ENCODE peak calls at places on chromosome 9, in nine cellular contexts. One of them, this sample, is unnamed.

GRCh38 chr9:36091028-36091953 is 45.2 kb upstream of the GLIPR2 start:
- DNase-seq in spleen: no peak
- DNase-seq in WERI-Rb-1: no peak
- DNase-seq in left ventricle myocardium inferior: no peak
- DNase-seq in neural progenitor cell: no peak
- DNase-seq in lung: no peak
- DNase-seq in psoas muscle: no peak
- DNase-seq in DND-41: no peak
- DNase-seq in CD8-positive, alpha-beta T cell: no peak
- DNase-seq in this sample: no peak

GRCh38 chr9:108836771-108837170 is 19.0 kb downstream of the ACTL7B start:
- DNase-seq in neural progenitor cell: peak
- DNase-seq in DND-41: no peak
- DNase-seq in left ventricle myocardium inferior: no peak
- DNase-seq in lung: no peak
- DNase-seq in CD8-positive, alpha-beta T cell: no peak
- DNase-seq in WERI-Rb-1: peak
- DNase-seq in psoas muscle: no peak
- DNase-seq in spleen: no peak
- DNase-seq in this sample: no peak

GRCh38 chr9:115373710-115374045 is 255.7 kb upstream of the TNC start:
- DNase-seq in spleen: no peak
- DNase-seq in lung: no peak
- DNase-seq in CD8-positive, alpha-beta T cell: no peak
- DNase-seq in psoas muscle: no peak
- DNase-seq in neural progenitor cell: no peak
- DNase-seq in left ventricle myocardium inferior: no peak
- DNase-seq in DND-41: no peak
- DNase-seq in WERI-Rb-1: no peak
- DNase-seq in this sample: no peak

GRCh38 chr9:114612272-114612923 is 1.3 kb downstream of the TMEM268 start:
- DNase-seq in CD8-positive, alpha-beta T cell: no peak
- DNase-seq in WERI-Rb-1: no peak
- DNase-seq in left ventricle myocardium inferior: no peak
- DNase-seq in DND-41: peak
- DNase-seq in neural progenitor cell: no peak
- DNase-seq in lung: no peak
- DNase-seq in psoas muscle: no peak
- DNase-seq in spleen: no peak
- DNase-seq in this sample: no peak

GRCh38 chr9:112361602-112362001 is 18.3 kb upstream of the HSDL2 start:
- DNase-seq in WERI-Rb-1: no peak
- DNase-seq in DND-41: no peak
- DNase-seq in CD8-positive, alpha-beta T cell: no peak
- DNase-seq in psoas muscle: no peak
- DNase-seq in spleen: no peak
- DNase-seq in left ventricle myocardium inferior: no peak
- DNase-seq in neural progenitor cell: peak
- DNase-seq in lung: no peak
- DNase-seq in this sample: peak

GRCh38 chr9:117400131-117400530 is 14.7 kb downstream of the ASTN2 start:
- DNase-seq in WERI-Rb-1: peak
- DNase-seq in CD8-positive, alpha-beta T cell: no peak
- DNase-seq in spleen: no peak
- DNase-seq in psoas muscle: no peak
- DNase-seq in neural progenitor cell: peak
- DNase-seq in lung: no peak
- DNase-seq in left ventricle myocardium inferior: no peak
- DNase-seq in DND-41: no peak
- DNase-seq in this sample: no peak

GRCh38 chr9:95515272-95516113 is 1.3 kb downstream of the PTCH1 start:
- DNase-seq in DND-41: no peak
- DNase-seq in psoas muscle: no peak
- DNase-seq in lung: no peak
- DNase-seq in spleen: peak
- DNase-seq in WERI-Rb-1: peak
- DNase-seq in CD8-positive, alpha-beta T cell: no peak
- DNase-seq in neural progenitor cell: peak
- DNase-seq in left ventricle myocardium inferior: no peak
- DNase-seq in this sample: no peak

GRCh38 chr9:108439967-108440366 is 415.8 kb downstream of the ACTL7B start:
- DNase-seq in psoas muscle: no peak
- DNase-seq in WERI-Rb-1: no peak
- DNase-seq in lung: no peak
- DNase-seq in neural progenitor cell: no peak
- DNase-seq in CD8-positive, alpha-beta T cell: no peak
- DNase-seq in left ventricle myocardium inferior: no peak
- DNase-seq in DND-41: no peak
- DNase-seq in spleen: no peak
- DNase-seq in this sample: no peak

GRCh38 chr9:127498298-127498697 is 47.0 kb downstream of the LRSAM1 start:
- DNase-seq in lung: no peak
- DNase-seq in WERI-Rb-1: no peak
- DNase-seq in CD8-positive, alpha-beta T cell: no peak
- DNase-seq in left ventricle myocardium inferior: no peak
- DNase-seq in DND-41: no peak
- DNase-seq in neural progenitor cell: no peak
- DNase-seq in psoas muscle: no peak
- DNase-seq in spleen: no peak
- DNase-seq in this sample: no peak

GRCh38 chr9:127497656-127498290 is 46.5 kb downstream of the LRSAM1 start:
- DNase-seq in spleen: no peak
- DNase-seq in psoas muscle: no peak
- DNase-seq in neural progenitor cell: no peak
- DNase-seq in DND-41: no peak
- DNase-seq in CD8-positive, alpha-beta T cell: no peak
- DNase-seq in left ventricle myocardium inferior: no peak
- DNase-seq in lung: no peak
- DNase-seq in WERI-Rb-1: no peak
- DNase-seq in this sample: no peak

GRCh38 chr9:127494304-127494702 is 43.0 kb downstream of the LRSAM1 start:
- DNase-seq in neural progenitor cell: no peak
- DNase-seq in left ventricle myocardium inferior: no peak
- DNase-seq in CD8-positive, alpha-beta T cell: no peak
- DNase-seq in DND-41: no peak
- DNase-seq in psoas muscle: no peak
- DNase-seq in lung: no peak
- DNase-seq in WERI-Rb-1: no peak
- DNase-seq in spleen: no peak
- DNase-seq in this sample: no peak

GRCh38 chr9:127495884-127496555 is 44.7 kb downstream of the LRSAM1 start:
- DNase-seq in CD8-positive, alpha-beta T cell: no peak
- DNase-seq in neural progenitor cell: no peak
- DNase-seq in WERI-Rb-1: peak
- DNase-seq in spleen: no peak
- DNase-seq in left ventricle myocardium inferior: no peak
- DNase-seq in lung: no peak
- DNase-seq in psoas muscle: no peak
- DNase-seq in DND-41: no peak
- DNase-seq in this sample: no peak

DNA sequence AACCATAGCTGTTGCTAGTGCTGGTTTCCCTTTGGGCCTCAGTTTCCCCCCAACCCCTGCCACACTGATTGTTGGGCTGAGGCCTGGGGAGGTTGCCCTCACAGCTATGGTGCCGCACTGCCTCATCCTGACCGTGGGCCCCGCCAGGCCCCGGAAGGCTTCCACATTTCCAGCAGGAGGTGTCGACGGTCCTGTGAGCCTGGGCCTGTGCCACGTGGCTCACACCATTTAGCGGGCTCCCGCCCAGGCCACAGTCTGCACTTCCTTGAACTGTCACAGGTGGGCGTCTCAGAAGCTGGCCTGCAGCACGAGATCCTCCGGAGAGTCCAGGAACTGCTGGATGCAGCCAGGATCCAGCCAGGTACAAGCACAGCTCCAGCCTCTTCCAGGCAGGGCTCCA is 45.7 kb downstream of the LRSAM1 start:
- DNase-seq in CD8-positive, alpha-beta T cell: no peak
- DNase-seq in neural progenitor cell: no peak
- DNase-seq in psoas muscle: no peak
- DNase-seq in DND-41: no peak
- DNase-seq in left ventricle myocardium inferior: no peak
- DNase-seq in spleen: no peak
- DNase-seq in WERI-Rb-1: no peak
- DNase-seq in lung: no peak
- DNase-seq in this sample: no peak
- H3K27ac ChIP-seq in CD8-positive, alpha-beta T cell: no peak
- H3K27ac ChIP-seq in neural progenitor cell: no peak
- H3K27ac ChIP-seq in psoas muscle: no peak
- H3K27ac ChIP-seq in DND-41: no peak
- H3K27ac ChIP-seq in left ventricle myocardium inferior: peak
- H3K27ac ChIP-seq in spleen: no peak
- H3K27ac ChIP-seq in WERI-Rb-1: peak
- H3K27ac ChIP-seq in lung: no peak
- H3K27ac ChIP-seq in this sample: no peak

DNA sequence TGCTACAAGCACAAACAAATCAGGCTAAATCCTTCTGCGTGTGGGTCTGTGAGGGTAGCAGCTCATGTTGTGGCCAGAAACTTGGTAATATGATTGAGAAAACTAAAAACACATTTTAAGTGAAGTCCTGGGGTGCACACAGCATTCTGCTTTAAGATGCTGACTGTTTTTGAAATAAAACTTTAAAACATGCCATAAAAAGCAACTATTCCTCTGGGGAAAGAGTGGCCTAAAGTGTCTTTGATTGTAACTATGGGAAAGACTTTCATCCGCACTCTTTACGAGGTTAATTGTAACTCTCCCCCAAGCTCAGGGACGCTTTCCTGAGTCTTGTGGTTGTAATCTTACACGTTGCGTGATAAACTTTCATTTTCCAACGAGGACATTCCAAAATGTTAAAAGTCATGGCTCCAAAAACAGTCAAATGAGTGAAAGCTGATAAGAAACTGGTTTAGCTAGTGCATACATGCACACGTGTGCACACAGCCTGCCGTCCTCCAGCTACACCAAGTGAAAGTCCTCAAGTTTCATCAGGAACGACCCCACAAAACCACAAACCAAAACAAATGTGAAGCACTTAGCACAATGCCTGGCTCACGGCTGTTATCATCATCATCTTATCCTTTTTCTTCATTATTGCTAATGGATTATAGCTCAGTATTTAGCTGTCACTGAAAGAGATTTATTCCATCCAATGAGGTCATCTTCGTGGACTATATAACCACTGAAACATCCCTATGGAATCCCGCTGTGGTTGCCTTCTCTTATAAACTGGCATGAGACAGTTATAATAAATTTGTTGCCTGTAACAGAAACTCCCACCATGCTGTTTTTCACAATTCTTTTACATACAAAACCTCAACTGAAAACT is 56.4 kb downstream of the SAXO1 start:
- DNase-seq in WERI-Rb-1: no peak
- DNase-seq in neural progenitor cell: no peak
- DNase-seq in psoas muscle: no peak
- DNase-seq in CD8-positive, alpha-beta T cell: no peak
- DNase-seq in left ventricle myocardium inferior: no peak
- DNase-seq in DND-41: peak
- DNase-seq in spleen: no peak
- DNase-seq in lung: no peak
- DNase-seq in this sample: no peak
- H3K27ac ChIP-seq in WERI-Rb-1: no peak
- H3K27ac ChIP-seq in neural progenitor cell: no peak
- H3K27ac ChIP-seq in psoas muscle: no peak
- H3K27ac ChIP-seq in CD8-positive, alpha-beta T cell: no peak
- H3K27ac ChIP-seq in left ventricle myocardium inferior: no peak
- H3K27ac ChIP-seq in DND-41: no peak
- H3K27ac ChIP-seq in spleen: no peak
- H3K27ac ChIP-seq in lung: no peak
- H3K27ac ChIP-seq in this sample: no peak

DNA sequence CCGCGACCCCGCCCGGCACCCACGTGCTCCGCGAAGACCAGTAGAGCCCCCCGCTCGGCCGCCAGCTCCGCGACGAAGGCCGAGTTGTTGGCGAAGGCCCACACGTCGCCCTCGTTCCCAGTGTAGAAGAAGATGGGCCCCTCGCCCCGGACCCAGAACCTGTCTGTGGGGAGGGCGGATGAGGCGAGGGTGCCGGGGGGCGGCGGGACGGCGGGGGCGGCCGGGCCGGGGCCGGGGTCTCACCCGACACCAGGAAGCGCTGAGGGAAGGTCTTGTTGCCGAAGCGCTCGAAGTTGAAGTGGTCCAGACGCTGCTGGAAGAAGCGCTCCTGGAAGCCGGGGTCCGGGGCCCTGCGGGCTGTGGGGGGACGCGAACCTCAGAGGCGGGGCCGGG is 317 bp downstream of the DPP7 start:
- DNase-seq in left ventricle myocardium inferior: no peak
- DNase-seq in DND-41: no peak
- DNase-seq in lung: no peak
- DNase-seq in spleen: no peak
- DNase-seq in neural progenitor cell: no peak
- DNase-seq in WERI-Rb-1: no peak
- DNase-seq in psoas muscle: no peak
- DNase-seq in CD8-positive, alpha-beta T cell: no peak
- DNase-seq in this sample: no peak
- H3K27ac ChIP-seq in left ventricle myocardium inferior: peak
- H3K27ac ChIP-seq in DND-41: peak
- H3K27ac ChIP-seq in lung: no peak
- H3K27ac ChIP-seq in spleen: peak
- H3K27ac ChIP-seq in neural progenitor cell: no peak
- H3K27ac ChIP-seq in WERI-Rb-1: peak
- H3K27ac ChIP-seq in psoas muscle: peak
- H3K27ac ChIP-seq in CD8-positive, alpha-beta T cell: peak
- H3K27ac ChIP-seq in this sample: peak

GRCh38 chr9:134692573-134692860 is 50.9 kb downstream of the COL5A1 start:
- DNase-seq in neural progenitor cell: no peak
- DNase-seq in CD8-positive, alpha-beta T cell: no peak
- DNase-seq in DND-41: no peak
- DNase-seq in spleen: no peak
- DNase-seq in WERI-Rb-1: no peak
- DNase-seq in lung: no peak
- DNase-seq in left ventricle myocardium inferior: no peak
- DNase-seq in psoas muscle: no peak
- DNase-seq in this sample: no peak
- H3K27ac ChIP-seq in neural progenitor cell: no peak
- H3K27ac ChIP-seq in CD8-positive, alpha-beta T cell: no peak
- H3K27ac ChIP-seq in DND-41: no peak
- H3K27ac ChIP-seq in spleen: no peak
- H3K27ac ChIP-seq in WERI-Rb-1: no peak
- H3K27ac ChIP-seq in lung: no peak
- H3K27ac ChIP-seq in left ventricle myocardium inferior: peak
- H3K27ac ChIP-seq in psoas muscle: peak
- H3K27ac ChIP-seq in this sample: no peak